ENCODE peak calls at places on chromosomes 16 and 17, in six cellular contexts. Q is foreskin fibroblast, E is retinal pigment epithelial cell, U is left ventricle myocardium inferior, S is body of pancreas, B is A549. L is an unnamed sample.

GRCh38 chr16:22369221-22369811 is 5.1 kb downstream of the CDR2 start:
- DNase-seq in Q (peak), E (no peak), U (no peak), S (no peak), B (peak), L (peak)

GRCh38 chr17:17849863-17850373 is 13.1 kb upstream of the SREBF1 start:
- DNase-seq in Q (peak), E (no peak), U (peak), S (no peak), B (peak), L (peak)

GRCh38 chr17:19720631-19721426 is 4.4 kb upstream of the SLC47A2 start:
- DNase-seq in Q (no peak), E (no peak), U (no peak), S (no peak), B (no peak), L (no peak)

GRCh38 chr16:78340590-78340989 is 241.1 kb downstream of the WWOX start:
- DNase-seq in Q (no peak), E (no peak), U (no peak), S (no peak), B (no peak), L (no peak)

GRCh38 chr17:38464723-38465419 is 36.6 kb downstream of the ARHGAP23 start:
- DNase-seq in Q (peak), E (peak), U (peak), S (peak), B (peak), L (peak)

GRCh38 chr16:1309888-1310831 is 724 bp downstream of the UBE2I start:
- DNase-seq in Q (peak), E (no peak), U (peak), S (peak), B (no peak), L (peak)

GRCh38 chr16:2046889-2047329 is 725 bp downstream of the NTHL1 start:
- DNase-seq in Q (no peak), E (no peak), U (no peak), S (no peak), B (no peak), L (no peak)

GRCh38 chr16:14015948-14016347 is 55.2 kb upstream of the MRTFB start:
- DNase-seq in Q (peak), E (no peak), U (no peak), S (no peak), B (peak), L (peak)

GRCh38 chr17:18197535-18198194 is 14.0 kb downstream of the ALKBH5 start:
- DNase-seq in Q (no peak), E (no peak), U (no peak), S (no peak), B (no peak), L (no peak)

GRCh38 chr16:68324780-68325357 is 14.1 kb downstream of the PRMT7 start:
- DNase-seq in Q (no peak), E (no peak), U (no peak), S (no peak), B (no peak), L (no peak)

GRCh38 chr16:87707097-87707496 is 58.7 kb downstream of the KLHDC4 start:
- DNase-seq in Q (no peak), E (no peak), U (no peak), S (no peak), B (no peak), L (no peak)

GRCh38 chr16:89031715-89032659 is 55.0 kb upstream of the CBFA2T3 start:
- DNase-seq in Q (no peak), E (no peak), U (peak), S (no peak), B (no peak), L (no peak)

GRCh38 chr16:66925322-66925840 is at the start of gene RRAD:
- DNase-seq in Q (peak), E (no peak), U (peak), S (no peak), B (no peak), L (peak)

GRCh38 chr16:2514333-2515179 is 804 bp downstream of the ATP6V0C start:
- DNase-seq in Q (peak), E (no peak), U (no peak), S (peak), B (no peak), L (peak)

GRCh38 chr16:79964104-79964503 is 363.6 kb upstream of the MAF start:
- DNase-seq in Q (no peak), E (no peak), U (no peak), S (no peak), B (no peak), L (no peak)

GRCh38 chr16:69762843-69763556 is 868 bp downstream of the WWP2 start:
- DNase-seq in Q (peak), E (no peak), U (no peak), S (no peak), B (peak), L (peak)

GRCh38 chr17:63116228-63116627 is 150.2 kb downstream of the TANC2 start:
- DNase-seq in Q (no peak), E (no peak), U (no peak), S (no peak), B (peak), L (no peak)

GRCh38 chr17:48506246-48506645 is 24.6 kb downstream of the HOXB1 start:
- DNase-seq in Q (no peak), E (no peak), U (no peak), S (no peak), B (no peak), L (no peak)

GRCh38 chr16:68377667-68378420 is 67.0 kb downstream of the PRMT7 start:
- DNase-seq in Q (no peak), E (peak), U (no peak), S (no peak), B (no peak), L (no peak)

GRCh38 chr17:63984651-63985386 is 12.1 kb upstream of the SCN4A start:
- DNase-seq in Q (peak), E (no peak), U (no peak), S (no peak), B (peak), L (peak)

GRCh38 chr17:16814439-16814838 is 124.4 kb downstream of the CCDC144A start:
- DNase-seq in Q (no peak), E (no peak), U (no peak), S (no peak), B (no peak), L (no peak)

DNA sequence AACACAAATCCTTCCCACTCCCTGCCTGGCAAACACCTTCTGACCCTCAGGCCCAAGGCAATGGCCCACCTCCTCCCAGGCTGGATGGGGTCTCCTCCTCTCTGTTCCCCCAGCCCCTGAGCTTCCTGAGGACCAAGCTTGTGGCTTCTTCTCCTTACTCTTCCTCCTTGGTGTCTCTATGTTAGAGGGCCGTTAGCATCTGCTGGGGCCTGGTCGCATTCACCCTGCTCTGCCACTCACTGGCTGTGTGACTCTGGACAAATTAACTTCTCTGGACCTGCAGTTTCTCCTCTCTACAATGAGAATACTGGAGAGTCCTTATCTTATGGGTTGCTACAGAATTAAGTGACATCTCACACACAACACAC is 725 bp upstream of the MT2A start:
- DNase-seq in Q (no peak), E (no peak), U (no peak), S (no peak), B (no peak), L (no peak)
- H3K4me3 ChIP-seq in Q (peak), E (no peak), U (peak), S (no peak), B (peak), L (no peak)

DNA sequence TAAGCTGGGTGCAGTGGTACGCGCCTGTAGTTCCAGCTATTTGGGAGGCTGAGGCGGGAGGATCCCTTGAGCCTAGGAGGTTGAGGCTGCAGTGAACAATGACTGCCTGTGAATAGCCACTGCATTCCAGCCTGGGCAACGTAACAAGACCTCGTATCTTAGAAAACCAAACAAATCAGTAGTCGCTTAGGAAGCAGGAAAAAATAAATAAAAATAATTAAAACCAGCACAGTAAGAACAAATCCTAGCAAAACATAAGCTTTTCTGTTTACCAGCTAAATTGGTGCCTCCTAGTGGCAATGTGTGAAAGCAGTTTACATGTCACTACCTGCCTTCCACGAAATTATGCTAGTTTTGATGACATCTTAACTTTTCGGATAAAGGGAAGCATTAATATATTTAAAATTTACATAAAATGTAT is 1.3 kb downstream of the ARMC5 start:
- DNase-seq in Q (peak), E (no peak), U (no peak), S (no peak), B (peak), L (peak)
- TF ChIP-seq CTCF in Q (peak), E (peak), U (peak), S (peak), B (peak), L (peak)

GRCh38 chr16:85541619-85542547 is 71.2 kb upstream of the GSE1 start:
- DNase-seq in Q (peak), E (no peak), U (no peak), S (no peak), B (no peak), L (no peak)
- H3K4me3 ChIP-seq in Q (no peak), E (no peak), U (no peak), S (no peak), B (no peak), L (no peak)

GRCh38 chr17:9644910-9645751 is at the start of gene USP43:
- DNase-seq in Q (peak), E (no peak), U (no peak), S (peak), B (peak), L (peak)
- TF ChIP-seq CTCF in Q (no peak), E (no peak), U (no peak), S (peak), B (no peak), L (no peak)

DNA sequence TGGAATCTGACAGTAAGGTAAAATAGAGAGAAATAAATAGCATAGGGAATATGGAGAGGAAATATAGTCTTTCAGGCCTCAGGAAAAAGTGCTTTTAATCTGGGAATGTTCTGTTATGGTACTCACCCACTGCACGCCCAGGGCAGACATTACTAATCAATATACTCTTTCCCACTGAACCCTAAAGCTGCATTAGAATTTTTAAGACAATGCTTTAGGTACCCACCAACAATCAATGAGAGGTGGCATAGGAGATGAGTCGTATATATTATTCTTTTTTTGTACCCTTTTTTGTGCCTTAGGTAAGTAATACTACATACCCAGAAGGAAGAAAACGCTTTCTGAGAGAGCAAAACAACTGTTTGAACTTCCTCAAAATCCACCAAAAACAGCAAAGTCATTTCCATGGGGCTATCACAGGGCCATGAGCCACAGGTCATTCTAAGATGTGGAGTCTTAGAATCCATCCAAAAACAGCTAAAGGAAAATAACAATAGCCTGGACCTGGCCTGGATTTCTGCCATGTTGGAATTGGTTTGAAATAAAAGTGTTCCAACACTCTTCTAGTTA is 542.1 kb downstream of the XYLT1 start:
- DNase-seq in Q (no peak), E (no peak), U (no peak), S (no peak), B (no peak), L (no peak)
- H3K4me3 ChIP-seq in Q (no peak), E (no peak), U (no peak), S (no peak), B (no peak), L (no peak)

GRCh38 chr17:4366312-4367063 is at the start of gene UBE2G1:
- DNase-seq in Q (peak), E (peak), U (peak), S (peak), B (peak), L (peak)

GRCh38 chr17:4368341-4368740 is 1.9 kb upstream of the UBE2G1 start:
- DNase-seq in Q (no peak), E (no peak), U (no peak), S (no peak), B (no peak), L (no peak)

GRCh38 chr17:4365103-4365627 is 1.3 kb downstream of the UBE2G1 start:
- DNase-seq in Q (peak), E (peak), U (peak), S (peak), B (peak), L (peak)

GRCh38 chr17:4365628-4366311 is 705 bp downstream of the UBE2G1 start:
- DNase-seq in Q (no peak), E (no peak), U (peak), S (peak), B (peak), L (no peak)

DNA sequence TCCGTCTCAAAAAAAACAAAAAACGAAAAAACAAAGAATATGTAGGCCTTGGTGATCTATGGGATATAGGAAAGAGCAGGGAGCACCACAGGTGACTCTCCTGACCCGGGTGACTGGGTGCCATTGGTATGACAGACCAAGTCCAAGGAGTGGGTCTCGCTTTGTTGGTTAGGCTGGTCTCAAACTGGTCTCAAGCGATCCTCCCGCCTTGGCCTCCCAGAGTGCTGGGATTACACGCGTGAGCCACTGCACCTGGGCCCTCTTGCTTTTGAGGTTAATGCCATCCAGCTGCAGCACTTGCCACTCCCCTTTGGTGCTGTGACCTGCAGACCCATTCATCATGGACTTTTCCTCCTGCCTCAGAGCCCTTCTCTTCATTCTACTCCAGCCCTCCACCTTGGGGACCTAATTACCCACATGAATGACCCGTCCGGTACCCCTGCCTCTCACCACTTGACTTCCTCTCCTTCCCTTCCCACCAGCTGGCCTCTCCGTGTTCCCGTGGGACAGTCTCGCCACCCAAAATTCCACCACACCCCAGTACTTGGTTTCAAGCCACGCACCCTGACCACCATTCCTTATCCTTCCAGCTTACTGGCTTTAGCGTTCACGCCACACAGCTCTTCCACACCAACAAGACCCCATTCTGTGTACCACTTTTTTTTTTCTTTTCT is 3.2 kb upstream of the UBE2G1 start:
- DNase-seq in Q (no peak), E (no peak), U (no peak), S (no peak), B (no peak), L (no peak)
- TF ChIP-seq CTCF in Q (no peak), E (no peak), U (no peak), S (no peak), B (no peak), L (no peak)

GRCh38 chr17:79803421-79803996 is 6.6 kb upstream of the CBX8 start:
- DNase-seq in Q (no peak), E (no peak), U (no peak), S (no peak), B (no peak), L (no peak)
- H3K4me3 ChIP-seq in Q (no peak), E (no peak), U (peak), S (no peak), B (no peak), L (no peak)

GRCh38 chr17:32265896-32266388 is 310 bp downstream of the RHBDL3 start:
- DNase-seq in Q (no peak), E (no peak), U (no peak), S (no peak), B (no peak), L (no peak)

GRCh38 chr17:32261937-32262510 is 3.6 kb upstream of the RHBDL3 start:
- DNase-seq in Q (no peak), E (no peak), U (no peak), S (no peak), B (no peak), L (no peak)

GRCh38 chr17:32265192-32265895 is at the start of gene RHBDL3:
- DNase-seq in Q (peak), E (no peak), U (peak), S (no peak), B (no peak), L (no peak)

GRCh38 chr17:32264823-32265191 is 825 bp upstream of the RHBDL3 start:
- DNase-seq in Q (no peak), E (no peak), U (no peak), S (no peak), B (no peak), L (no peak)

GRCh38 chr17:32264140-32264799 is 1.4 kb upstream of the RHBDL3 start:
- DNase-seq in Q (peak), E (no peak), U (no peak), S (no peak), B (peak), L (no peak)
- TF ChIP-seq CTCF in Q (no peak), E (peak), U (no peak), S (no peak), B (no peak), L (peak)

DNA sequence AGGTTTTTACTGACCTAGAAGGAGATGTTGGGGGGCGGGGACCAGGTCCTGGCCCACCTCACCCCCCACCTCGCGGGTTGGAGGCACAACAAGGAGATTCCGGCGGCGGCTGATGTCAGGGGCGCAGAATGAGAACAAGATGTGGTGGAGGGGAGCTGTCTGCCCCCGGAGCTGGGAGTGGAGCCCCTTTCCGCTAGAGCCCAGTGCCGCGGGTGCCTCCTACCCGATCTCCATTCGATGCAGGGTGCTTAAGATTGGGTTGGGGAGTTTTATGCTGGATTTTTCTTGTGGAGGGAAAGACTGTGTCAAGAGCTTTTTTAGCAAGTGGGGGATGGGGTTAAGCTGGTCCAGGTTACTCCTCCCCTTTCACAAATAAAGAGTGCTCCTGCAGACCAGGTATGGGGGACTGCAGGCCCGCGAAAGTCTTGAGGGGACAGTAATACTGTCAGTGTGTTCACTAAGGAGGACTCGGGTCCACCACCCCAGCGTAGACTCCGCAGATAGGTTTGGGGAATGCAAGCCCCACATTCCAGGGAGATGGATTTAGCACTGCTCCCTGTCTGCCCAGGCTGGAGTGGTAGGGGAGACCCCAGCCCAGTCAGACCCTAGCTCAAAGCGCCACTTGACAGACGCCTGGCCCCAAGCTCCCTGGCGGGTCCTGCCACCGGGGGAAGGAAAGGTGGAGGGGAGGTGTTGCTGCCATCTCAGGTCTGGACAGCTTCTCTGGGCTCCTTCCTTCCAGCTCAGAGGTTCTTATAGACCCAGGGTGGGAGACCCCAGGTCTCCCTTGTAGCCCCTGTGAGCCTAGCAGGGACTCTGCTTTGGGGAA is 2.0 kb downstream of the CACNA1G start:
- DNase-seq in Q (peak), E (no peak), U (no peak), S (no peak), B (no peak), L (no peak)
- H3K4me3 ChIP-seq in Q (no peak), E (no peak), U (no peak), S (no peak), B (peak), L (no peak)

L was measured in fibroblast of villous mesenchyme.